ENCODE peak calls at places on chromosomes 3 and 15, in seven cellular contexts. K, N, T, U, O, G and R are unnamed samples.

GRCh38 chr3:17800232-17800631 is 57.8 kb upstream of the TBC1D5 start:
- DNase-seq in K (no peak), N (peak; percentile 67), T (no peak), U (no peak), O (no peak), G (no peak), R (no peak)

GRCh38 chr3:72624656-72625055 is 223.6 kb downstream of the SHQ1 start:
- DNase-seq in K (no peak), N (no peak), T (no peak), U (no peak), O (no peak), G (no peak), R (no peak)

GRCh38 chr3:134754768-134755559 is 40.1 kb upstream of the EPHB1 start:
- DNase-seq in K (no peak), N (peak; percentile 70), T (no peak), U (peak; percentile 50), O (peak; percentile 24), G (peak; percentile 13), R (no peak)

GRCh38 chr15:36230741-36231140 is 348.7 kb upstream of the CDIN1 start:
- DNase-seq in K (no peak), N (peak; percentile 46), T (no peak), U (no peak), O (peak; percentile 57), G (no peak), R (no peak)

GRCh38 chr3:141407043-141407442 is 38.7 kb downstream of the ZBTB38 start:
- DNase-seq in K (no peak), N (peak; percentile 99), T (no peak), U (peak; percentile 69), O (peak; percentile 100), G (peak; percentile 69), R (no peak)

GRCh38 chr3:17032407-17033034 is 147.8 kb downstream of the PLCL2 start:
- DNase-seq in K (no peak), N (peak; percentile 52), T (no peak), U (peak; percentile 55), O (peak; percentile 53), G (no peak), R (no peak)

GRCh38 chr3:4426782-4427344 is 40.2 kb downstream of the SUMF1 start:
- DNase-seq in K (no peak), N (peak; percentile 93), T (no peak), U (no peak), O (peak; percentile 92), G (peak; percentile 60), R (no peak)

GRCh38 chr3:89690649-89691048 is 583.2 kb downstream of the EPHA3 start:
- DNase-seq in K (no peak), N (peak; percentile 12), T (no peak), U (no peak), O (peak; percentile 69), G (no peak), R (no peak)

GRCh38 chr3:149005424-149005823 is 14.1 kb downstream of the GYG1 start:
- DNase-seq in K (no peak), N (peak; percentile 59), T (no peak), U (no peak), O (no peak), G (no peak), R (no peak)

GRCh38 chr3:134846943-134847342 is 51.9 kb downstream of the EPHB1 start:
- DNase-seq in K (no peak), N (peak; percentile 96), T (no peak), U (no peak), O (peak; percentile 12), G (peak; percentile 17), R (no peak)

GRCh38 chr3:5768546-5768945 is 581.0 kb downstream of the EDEM1 start:
- DNase-seq in K (no peak), N (no peak), T (no peak), U (no peak), O (no peak), G (no peak), R (no peak)
- H3K9me3 ChIP-seq in K (no peaks in the 10 kb centered on the region), N (no peaks in the 10 kb centered on the region), T (no peaks in the 10 kb centered on the region), U (no peaks in the 10 kb centered on the region), O (no peaks in the 10 kb centered on the region), G (no peaks in the 10 kb centered on the region), R (no peaks in the 10 kb centered on the region)

DNA sequence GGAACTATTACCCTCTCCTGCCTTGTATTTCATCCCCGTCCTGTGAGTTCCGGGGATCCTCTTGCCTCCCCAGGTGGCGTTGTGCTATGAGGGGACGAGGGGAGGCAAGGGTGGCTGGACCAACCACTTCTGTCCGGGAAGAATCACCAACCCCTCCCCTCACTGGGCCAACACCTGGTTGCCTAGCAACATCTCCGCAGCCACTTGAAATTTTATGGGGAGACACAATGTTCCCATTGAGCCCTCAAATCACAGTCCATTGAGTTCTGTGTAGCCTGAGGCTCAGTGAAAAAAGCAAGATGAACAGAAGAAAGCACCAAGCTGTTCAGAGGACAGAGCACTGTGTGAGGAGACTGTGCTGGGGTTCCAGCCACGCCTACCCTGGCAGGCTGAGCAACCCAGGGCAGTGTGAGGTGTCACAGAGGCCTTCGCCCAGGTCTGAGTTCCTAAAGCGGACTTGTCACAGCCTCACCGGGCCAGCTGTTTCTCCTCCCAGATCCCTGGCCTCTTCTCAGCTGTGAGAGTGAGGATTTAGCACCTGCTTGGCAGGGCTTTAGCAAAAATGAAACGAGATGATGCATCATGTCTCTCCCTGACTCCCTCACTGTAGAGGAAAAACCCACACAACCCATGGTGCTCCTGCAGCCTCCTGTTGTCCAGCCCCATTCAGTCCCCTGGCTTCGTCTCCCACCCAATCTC is 76.8 kb downstream of the ATP2B2 start:
- DNase-seq in K (peak; percentile 29), N (no peak), T (no peak), U (no peak), O (no peak), G (no peak), R (no peak)
- H3K4me1 ChIP-seq in K (no peaks in the 10 kb centered on the region), N (no peaks in the 10 kb centered on the region), T (no peaks in the 10 kb centered on the region), U (no peaks in the 10 kb centered on the region), O (no peaks in the 10 kb centered on the region), G (no peaks in the 10 kb centered on the region), R (no peaks in the 10 kb centered on the region)

DNA sequence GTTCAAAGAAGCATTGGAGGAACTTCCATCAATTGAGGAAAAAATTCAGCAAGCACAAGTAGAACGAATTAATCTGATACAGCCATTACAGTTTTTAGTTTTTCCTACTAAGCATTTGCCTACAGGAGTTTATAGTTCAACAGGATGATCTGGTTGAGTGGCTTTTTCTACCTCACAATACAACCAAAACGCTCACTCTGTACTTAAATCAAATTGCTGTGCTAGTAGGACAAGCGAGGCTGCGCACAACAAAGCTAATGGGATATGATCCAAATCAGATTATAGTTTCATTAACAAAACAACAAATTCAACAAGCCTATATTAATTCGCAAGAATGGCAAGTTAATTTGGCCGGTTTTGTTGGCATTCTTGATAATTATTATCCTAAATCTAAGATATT is 44.2 kb downstream of the ETFA start:
- DNase-seq in K (no peak), N (no peak), T (no peak), U (no peak), O (no peak), G (no peak), R (no peak)
- H3K9me3 ChIP-seq in K (peaks cover 21% of the 10 kb centered on the region), N (no peaks in the 10 kb centered on the region), T (no peaks in the 10 kb centered on the region), U (no peaks in the 10 kb centered on the region), O (no peaks in the 10 kb centered on the region), G (peaks cover 44% of the 10 kb centered on the region), R (peaks cover 4% of the 10 kb centered on the region)

GRCh38 chr3:136725468-136725867 is 26.7 kb downstream of the STAG1 start:
- DNase-seq in K (no peak), N (no peak), T (no peak), U (no peak), O (no peak), G (no peak), R (no peak)
- H3K4me1 ChIP-seq in K (peaks cover 25% of the 10 kb centered on the region), N (peaks cover 14% of the 10 kb centered on the region), T (peaks cover 10% of the 10 kb centered on the region), U (peaks cover 28% of the 10 kb centered on the region), O (no peaks in the 10 kb centered on the region), G (peaks cover 42% of the 10 kb centered on the region), R (peaks cover 45% of the 10 kb centered on the region)

DNA sequence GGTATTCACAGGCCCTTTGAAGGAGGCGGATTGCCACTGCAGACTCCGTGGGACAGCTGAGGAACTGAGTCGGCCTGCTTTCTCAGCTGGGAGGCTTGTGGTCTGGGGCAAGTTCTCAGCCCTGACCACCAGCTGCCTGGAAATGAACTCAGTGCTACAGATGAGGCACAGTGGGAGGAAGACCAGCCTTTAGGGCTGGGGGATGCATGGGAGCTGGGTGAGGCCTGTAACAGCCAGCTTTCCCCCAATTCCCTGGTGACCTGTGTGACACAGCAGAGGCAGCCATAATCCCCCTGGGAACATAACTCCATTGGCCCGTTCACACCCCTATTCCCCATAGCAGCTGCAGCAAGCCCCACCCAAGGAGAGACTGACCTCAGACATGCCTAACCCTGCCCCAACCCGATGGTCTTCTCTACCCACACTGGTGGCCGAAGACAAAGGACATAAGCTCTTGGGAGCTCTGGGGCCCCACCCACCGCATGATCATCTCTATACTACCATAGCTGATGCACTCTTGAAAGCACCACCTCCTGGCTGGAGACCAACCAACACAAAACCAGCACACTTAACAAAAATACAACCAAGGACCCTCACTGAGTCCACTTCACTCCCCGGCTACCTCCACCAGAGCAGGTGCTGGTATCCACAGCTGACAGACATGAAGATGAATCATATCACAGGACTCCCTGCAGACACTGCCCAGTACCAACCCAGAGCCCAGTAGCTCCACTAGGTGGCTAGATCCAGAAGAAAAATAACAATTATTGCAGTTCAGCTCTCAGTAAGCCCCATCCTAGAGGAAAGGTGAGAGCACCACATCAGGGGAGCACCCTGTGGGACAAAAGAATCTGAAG is 24.9 kb downstream of the ZMAT3 start:
- DNase-seq in K (no peak), N (peak; percentile 24), T (no peak), U (no peak), O (no peak), G (no peak), R (no peak)
- H3K9me3 ChIP-seq in K (no peaks in the 10 kb centered on the region), N (no peaks in the 10 kb centered on the region), T (no peaks in the 10 kb centered on the region), U (no peaks in the 10 kb centered on the region), O (no peaks in the 10 kb centered on the region), G (peaks cover 14% of the 10 kb centered on the region), R (no peaks in the 10 kb centered on the region)

DNA sequence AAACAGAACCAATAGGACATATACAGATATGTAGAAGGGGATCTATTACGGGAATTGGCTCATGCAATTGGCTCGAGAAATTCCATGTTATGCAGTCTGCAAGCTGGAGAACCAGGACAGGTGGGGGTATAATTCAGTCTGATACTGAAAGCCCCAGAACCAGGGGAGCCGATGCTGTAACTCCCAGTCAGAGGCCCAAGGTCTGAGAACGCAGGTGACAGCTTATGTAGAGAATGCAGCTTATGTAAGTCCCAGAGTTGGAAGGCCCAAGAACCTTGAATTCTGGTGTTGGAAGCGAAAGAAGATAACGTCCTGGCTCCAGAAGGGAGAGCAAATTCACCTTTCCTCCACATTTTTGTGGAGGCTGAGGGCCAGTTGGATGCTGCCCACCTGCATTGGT is 62.7 kb downstream of the CCNL1 start:
- DNase-seq in K (no peak), N (no peak), T (no peak), U (peak; percentile 67), O (no peak), G (no peak), R (no peak)
- H3K4me1 ChIP-seq in K (peaks cover 4% of the 10 kb centered on the region), N (peaks cover 36% of the 10 kb centered on the region), T (peaks cover 2% of the 10 kb centered on the region), U (peaks cover 24% of the 10 kb centered on the region), O (peaks cover 6% of the 10 kb centered on the region), G (peaks cover 24% of the 10 kb centered on the region), R (no peaks in the 10 kb centered on the region)

DNA sequence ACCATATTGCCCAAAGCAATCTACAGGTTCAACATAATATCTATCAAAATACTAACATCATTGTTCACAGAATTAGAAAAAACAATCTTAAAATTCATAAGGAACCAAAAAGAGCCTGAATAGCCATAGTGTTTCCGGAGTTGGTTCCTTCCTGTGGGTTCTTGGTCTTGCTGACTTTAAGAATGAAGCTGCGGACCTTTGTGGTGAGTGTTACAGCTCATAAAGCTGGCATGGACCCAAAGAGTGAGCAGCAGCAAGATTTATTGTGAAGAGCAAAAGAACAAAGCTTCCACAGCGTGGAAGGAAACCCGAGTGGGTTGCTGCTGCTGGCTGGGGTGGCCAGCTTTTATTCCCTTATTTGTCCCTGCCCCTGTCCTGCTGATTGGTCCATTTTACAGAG is 15.3 kb upstream of the ACVR2B start:
- DNase-seq in K (no peak), N (peak; percentile 46), T (no peak), U (peak; percentile 12), O (peak; percentile 25), G (peak; percentile 20), R (no peak)
- H3K9me3 ChIP-seq in K (peaks cover 8% of the 10 kb centered on the region), N (no peaks in the 10 kb centered on the region), T (no peaks in the 10 kb centered on the region), U (no peaks in the 10 kb centered on the region), O (no peaks in the 10 kb centered on the region), G (peaks cover 53% of the 10 kb centered on the region), R (peaks cover 14% of the 10 kb centered on the region)